ENCODE peak calls at places on chromosome 11, in eight cellular contexts. P is AG04450, M is thyroid gland, T is MCF 10A, V is endothelial cell, G is Kasumi-1, I is lower lobe of right lung, Y is amygdala. L is an unnamed sample.

GRCh38 chr11:99979052-99979451 is 708.0 kb upstream of the ARHGAP42 start:
- DNase-seq in V (no peak), P (no peak), M (no peak), T (no peak), G (no peak), I (no peak), Y (no peak), L (no peak)

GRCh38 chr11:65898656-65899355 is 1.4 kb downstream of the FOSL1 start:
- DNase-seq in Y (no peak), M (no peak), G (no peak), V (no peak), P (no peak), I (peak; percentile 15), T (peak; percentile 80), L (peak; percentile 4)

GRCh38 chr11:112599265-112599664 is 338.6 kb upstream of the PLET1 start:
- DNase-seq in M (no peak), P (no peak), I (no peak), V (no peak), Y (no peak), G (no peak), T (no peak), L (no peak)

GRCh38 chr11:4886186-4886585 is 4.5 kb downstream of the OR51T1 start:
- DNase-seq in T (no peak), M (no peak), Y (no peak), I (no peak), V (no peak), P (no peak), G (no peak), L (no peak)

GRCh38 chr11:16779436-16779835 is 41.0 kb downstream of the C11orf58 start:
- DNase-seq in T (no peak), G (peak; percentile 42), Y (no peak), P (no peak), M (no peak), V (no peak), I (peak; percentile 74), L (no peak)

GRCh38 chr11:133339495-133340140 is 192.7 kb downstream of the OPCML start:
- DNase-seq in I (no peak), M (no peak), G (no peak), Y (no peak), V (no peak), T (no peak), P (no peak), L (no peak)

GRCh38 chr11:10926801-10927200 is 68.9 kb upstream of the ZBED5 start:
- DNase-seq in Y (no peak), V (no peak), G (no peak), M (no peak), P (no peak), I (no peak), T (no peak), L (no peak)

GRCh38 chr11:124143034-124143433 is 27.8 kb downstream of the VWA5A start:
- DNase-seq in I (no peak), P (no peak), V (no peak), T (no peak), Y (no peak), M (no peak), G (no peak), L (no peak)

GRCh38 chr11:17608830-17609229 is 61.8 kb downstream of the OTOG start:
- DNase-seq in I (no peak), G (no peak), M (no peak), Y (no peak), V (no peak), T (no peak), P (no peak), L (no peak)

GRCh38 chr11:8867856-8868705 is 42.9 kb upstream of the AKIP1 start:
- DNase-seq in Y (no peak), G (no peak), I (no peak), P (no peak), M (no peak), T (peak; percentile 58), V (no peak), L (no peak)

GRCh38 chr11:57842873-57843272 is 81.3 kb downstream of the CTNND1 start:
- DNase-seq in T (no peak), G (no peak), Y (no peak), P (no peak), M (no peak), I (no peak), V (no peak), L (no peak)

GRCh38 chr11:60917267-60917666 is 3.3 kb downstream of the TMEM109 start:
- DNase-seq in M (no peak), G (no peak), I (no peak), Y (no peak), V (no peak), P (no peak), T (peak; percentile 72), L (no peak)

GRCh38 chr11:78860720-78861422 is 286.2 kb upstream of the NARS2 start:
- DNase-seq in I (no peak), P (no peak), G (peak; percentile 4), M (no peak), Y (no peak), V (peak; percentile 58), T (peak; percentile 43), L (peak; percentile 26)

GRCh38 chr11:33682446-33682845 is 18.2 kb downstream of the C11orf91 start:
- DNase-seq in P (no peak), V (no peak), I (no peak), Y (no peak), G (no peak), T (peak; percentile 48), M (no peak), L (no peak)

GRCh38 chr11:65911682-65912568 is 6.9 kb downstream of the C11orf68 start:
- DNase-seq in I (no peak), V (no peak), Y (no peak), M (no peak), T (peak; percentile 90), P (no peak), G (peak; percentile 44), L (peak; percentile 50)

GRCh38 chr11:75066061-75066460 is 30.6 kb downstream of the OR2AT4 start:
- DNase-seq in M (no peak), T (no peak), G (no peak), Y (no peak), V (no peak), P (no peak), I (no peak), L (no peak)

GRCh38 chr11:35905901-35906661 is 37.8 kb upstream of the LDLRAD3 start:
- DNase-seq in V (no peak), T (no peak), I (no peak), G (no peak), M (no peak), Y (peak; percentile 23), P (no peak), L (no peak)

GRCh38 chr11:111954154-111954553 is 17.0 kb downstream of the DIXDC1 start:
- DNase-seq in G (no peak), Y (no peak), V (no peak), P (no peak), I (no peak), T (no peak), M (no peak), L (no peak)

GRCh38 chr11:1269957-1270356 is 39.5 kb downstream of the TOLLIP start:
- DNase-seq in P (no peak), T (no peak), G (no peak), M (no peak), Y (peak; percentile 43), I (no peak), V (no peak), L (peak; percentile 14)

GRCh38 chr11:63763506-63764200 is 4.9 kb downstream of the ZFTA start:
- DNase-seq in P (no peak), G (no peak), M (peak; percentile 69), T (no peak), V (peak; percentile 31), Y (no peak), I (no peak), L (no peak)

L was measured in left ventricle myocardium superior.